ENCODE peak calls at places on chromosomes 4 and X, in nine cellular contexts. C is non-pigmented ciliary epithelial cell, J is mucosa of descending colon, T is MG63, B is fibroblast of lung, E is D341Med, O is dermis microvascular lymphatic vessel endothelial cell, A is NCI-H460, Y is choroid plexus epithelial cell. D is an unnamed sample.
A peak's percentile ranks its signal among the peaks of the same experiment; 100 is the strongest.

GRCh38 chrX:43809463-43809862 is 72.8 kb downstream of the MAOB start:
- DNase-seq in C (no peak), J (no peak), T (peak; percentile 1), B (peak; percentile 80), E (no peak), O (no peak), A (no peak), Y (peak; percentile 18), D (no peak)

GRCh38 chr4:165506780-165507305 is 128.0 kb downstream of the CPE start:
- DNase-seq in C (no peak), J (no peak), T (peak; percentile 47), B (no peak), E (no peak), O (no peak), A (no peak), Y (peak; percentile 13), D (no peak)

GRCh38 chrX:119507206-119507605 is 39.0 kb downstream of the SLC25A5 start:
- DNase-seq in C (no peak), J (no peak), T (no peak), B (no peak), E (no peak), O (no peak), A (no peak), Y (no peak), D (no peak)

GRCh38 chr4:165787516-165788274 is 85.3 kb upstream of the TLL1 start:
- DNase-seq in C (no peak), J (no peak), T (no peak), B (no peak), E (no peak), O (no peak), A (no peak), Y (no peak), D (no peak)

GRCh38 chr4:122827899-122828601 is 1.4 kb downstream of the FGF2 start:
- DNase-seq in C (peak; percentile 40), J (peak; percentile 30), T (peak; percentile 31), B (peak; percentile 74), E (peak; percentile 34), O (peak; percentile 68), A (no peak), Y (peak; percentile 88), D (peak; percentile 14)

GRCh38 chr4:35649784-35650183 is 594.5 kb downstream of the ARAP2 start:
- DNase-seq in C (no peak), J (no peak), T (no peak), B (no peak), E (no peak), O (no peak), A (no peak), Y (no peak), D (no peak)

GRCh38 chr4:5760246-5760645 is 49.2 kb downstream of the EVC start:
- DNase-seq in C (no peak), J (no peak), T (no peak), B (no peak), E (no peak), O (no peak), A (no peak), Y (no peak), D (no peak)

GRCh38 chr4:108877821-108878220 is 115.0 kb upstream of the ETNPPL start:
- DNase-seq in C (no peak), J (no peak), T (no peak), B (no peak), E (no peak), O (peak; percentile 36), A (no peak), Y (no peak), D (no peak)

GRCh38 chr4:87188063-87188462 is 32.4 kb downstream of the KLHL8 start:
- DNase-seq in C (peak; percentile 9), J (no peak), T (no peak), B (peak; percentile 67), E (no peak), O (no peak), A (no peak), Y (peak; percentile 60), D (no peak)

GRCh38 chr4:100311181-100311580 is 120.9 kb upstream of the DDIT4L start:
- DNase-seq in C (no peak), J (no peak), T (no peak), B (no peak), E (no peak), O (no peak), A (peak; percentile 39), Y (peak; percentile 69), D (no peak)

GRCh38 chr4:110184791-110185155 is 13.6 kb downstream of the ELOVL6 start:
- DNase-seq in C (no peak), J (no peak), T (no peak), B (no peak), E (no peak), O (no peak), A (no peak), Y (no peak), D (no peak)

GRCh38 chrX:115408736-115409390 is 119.3 kb downstream of the LUZP4 start:
- DNase-seq in C (no peak), J (no peak), T (no peak), B (peak; percentile 11), E (no peak), O (peak; percentile 41), A (no peak), Y (peak; percentile 72), D (no peak)

GRCh38 chr4:150337709-150338108 is 244.2 kb upstream of the MAB21L2 start:
- DNase-seq in C (no peak), J (no peak), T (no peak), B (peak; percentile 79), E (no peak), O (no peak), A (no peak), Y (peak; percentile 54), D (no peak)

GRCh38 chr4:47372561-47372960 is 90.9 kb downstream of the COMMD8 start:
- DNase-seq in C (no peak), J (no peak), T (peak; percentile 19), B (no peak), E (peak; percentile 53), O (no peak), A (no peak), Y (peak; percentile 32), D (no peak)

GRCh38 chr4:78220283-78220682 is 163.2 kb downstream of the FRAS1 start:
- DNase-seq in C (no peak), J (no peak), T (no peak), B (no peak), E (no peak), O (no peak), A (no peak), Y (no peak), D (no peak)

GRCh38 chr4:145734576-145735329 is 54.8 kb downstream of the C4orf51 start:
- DNase-seq in C (peak; percentile 93), J (peak; percentile 49), T (peak; percentile 93), B (peak; percentile 89), E (no peak), O (peak; percentile 95), A (no peak), Y (peak; percentile 90), D (no peak)

GRCh38 chrX:70030242-70030823 is 19.4 kb downstream of the AWAT2 start:
- DNase-seq in C (no peak), J (no peak), T (no peak), B (peak; percentile 56), E (peak; percentile 69), O (peak; percentile 58), A (peak; percentile 67), Y (peak; percentile 68), D (peak; percentile 12)

GRCh38 chrX:97011540-97011939 is 127.8 kb downstream of the RPA4 start:
- DNase-seq in C (no peak), J (no peak), T (no peak), B (no peak), E (no peak), O (no peak), A (no peak), Y (no peak), D (no peak)

GRCh38 chr4:41256740-41257256 is at the start of gene UCHL1:
- DNase-seq in C (peak; percentile 76), J (peak; percentile 31), T (peak; percentile 71), B (peak; percentile 93), E (peak; percentile 97), O (peak; percentile 65), A (peak; percentile 94), Y (peak; percentile 96), D (peak; percentile 78)

GRCh38 chrX:103197721-103198306 is 17.1 kb upstream of the BEX4 start:
- DNase-seq in C (no peak), J (no peak), T (no peak), B (peak; percentile 58), E (no peak), O (peak; percentile 3), A (no peak), Y (no peak), D (no peak)

GRCh38 chr4:18669390-18669789 is 647.8 kb upstream of the LCORL start:
- DNase-seq in C (no peak), J (no peak), T (no peak), B (no peak), E (no peak), O (no peak), A (no peak), Y (no peak), D (no peak)

GRCh38 chr4:8306511-8307021 is 37.0 kb downstream of the HTRA3 start:
- DNase-seq in C (no peak), J (no peak), T (no peak), B (no peak), E (no peak), O (no peak), A (no peak), Y (no peak), D (no peak)

GRCh38 chrX:21305799-21306336 is 68.3 kb upstream of the CNKSR2 start:
- DNase-seq in C (no peak), J (no peak), T (no peak), B (no peak), E (no peak), O (no peak), A (no peak), Y (no peak), D (no peak)

GRCh38 chr4:25702848-25703247 is 47.2 kb downstream of the SLC34A2 start:
- DNase-seq in C (no peak), J (no peak), T (peak; percentile 83), B (peak; percentile 19), E (no peak), O (no peak), A (no peak), Y (peak; percentile 76), D (no peak)

GRCh38 chr4:29653221-29653620 is 1066.9 kb upstream of the PCDH7 start:
- DNase-seq in C (no peak), J (no peak), T (no peak), B (no peak), E (no peak), O (no peak), A (no peak), Y (no peak), D (no peak)

GRCh38 chrX:155966876-155967275 is 30.6 kb upstream of the IL9R start:
- DNase-seq in C (no peak), J (no peak), T (no peak), B (no peak), E (peak; percentile 68), O (peak; percentile 50), A (peak; percentile 38), Y (peak; percentile 23), D (no peak)

GRCh38 chr4:79413486-79413885 is 5.5 kb upstream of the GK2 start:
- DNase-seq in C (no peak), J (no peak), T (no peak), B (no peak), E (no peak), O (no peak), A (no peak), Y (no peak), D (no peak)

GRCh38 chrX:68658530-68658929 is 11.1 kb downstream of the STARD8 start:
- DNase-seq in C (no peak), J (no peak), T (no peak), B (peak; percentile 70), E (no peak), O (no peak), A (no peak), Y (peak; percentile 43), D (no peak)

GRCh38 chrX:68432648-68433047 is 647 bp downstream of the OPHN1 start:
- DNase-seq in C (no peak), J (no peak), T (no peak), B (peak; percentile 15), E (no peak), O (peak; percentile 8), A (no peak), Y (no peak), D (no peak)

GRCh38 chr4:169335331-169335730 is 64.6 kb upstream of the SH3RF1 start:
- DNase-seq in C (peak; percentile 60), J (no peak), T (no peak), B (no peak), E (no peak), O (no peak), A (no peak), Y (peak; percentile 35), D (no peak)

GRCh38 chr4:156723951-156724668 is 247.5 kb downstream of the PDGFC start:
- DNase-seq in C (no peak), J (peak; percentile 49), T (no peak), B (no peak), E (peak; percentile 18), O (no peak), A (no peak), Y (no peak), D (no peak)

D was measured in DMS153.